ENCODE peak calls at places on chromosomes 5 and 9, in eight cellular contexts. E, F, W, X, R, C, Y and I are unnamed samples. For H3K4me1 and H3K27me3, the result is how much of the 10 kb centered on the place peaks cover.

GRCh38 chr5:40618926-40619325 is 60.8 kb upstream of the PTGER4 start:
- DNase-seq in E (no peak), F (no peak), W (no peak), X (no peak), R (no peak), C (no peak), Y (no peak), I (no peak)

GRCh38 chr9:26947736-26948135 is 694 bp upstream of the PLAA start:
- DNase-seq in E (no peak), F (no peak), W (no peak), X (no peak), R (no peak), C (no peak), Y (no peak), I (no peak)

GRCh38 chr9:136010176-136010575 is 49.0 kb upstream of the UBAC1 start:
- DNase-seq in E (no peak), F (no peak), W (no peak), X (no peak), R (no peak), C (no peak), Y (no peak), I (no peak)

GRCh38 chr5:178150977-178151734 is 2.5 kb downstream of the NHP2 start:
- DNase-seq in E (no peak), F (no peak), W (no peak), X (no peak), R (no peak), C (no peak), Y (peak), I (no peak)

GRCh38 chr9:96071245-96072124 is 196.0 kb downstream of the ERCC6L2 start:
- DNase-seq in E (no peak), F (peak), W (no peak), X (no peak), R (no peak), C (no peak), Y (peak), I (no peak)

GRCh38 chr5:147558131-147558730 is 48.4 kb upstream of the DPYSL3 start:
- DNase-seq in E (no peak), F (no peak), W (no peak), X (no peak), R (no peak), C (no peak), Y (peak), I (no peak)

GRCh38 chr9:14107977-14108376 is 206.0 kb downstream of the NFIB start:
- DNase-seq in E (no peak), F (no peak), W (no peak), X (no peak), R (no peak), C (no peak), Y (no peak), I (no peak)

GRCh38 chr5:132655821-132656773 is 1.9 kb upstream of the IL13 start:
- DNase-seq in E (peak), F (peak), W (no peak), X (no peak), R (no peak), C (no peak), Y (peak), I (no peak)

GRCh38 chr9:16236326-16236725 is 634.1 kb downstream of the BNC2 start:
- DNase-seq in E (no peak), F (no peak), W (no peak), X (no peak), R (no peak), C (no peak), Y (no peak), I (no peak)

GRCh38 chr9:107809859-107810492 is 320.4 kb upstream of the KLF4 start:
- DNase-seq in E (no peak), F (no peak), W (no peak), X (no peak), R (no peak), C (peak), Y (peak), I (no peak)

GRCh38 chr5:54580997-54581741 is 63.6 kb downstream of the SNX18 start:
- DNase-seq in E (no peak), F (no peak), W (no peak), X (no peak), R (no peak), C (no peak), Y (peak), I (no peak)

GRCh38 chr5:31531543-31531887 is 378 bp downstream of the DROSHA start:
- DNase-seq in E (peak), F (no peak), W (no peak), X (no peak), R (no peak), C (no peak), Y (peak), I (no peak)

GRCh38 chr5:143605403-143606005 is 202.0 kb upstream of the NR3C1 start:
- DNase-seq in E (no peak), F (no peak), W (no peak), X (no peak), R (no peak), C (peak), Y (peak), I (no peak)

GRCh38 chr9:80885894-80886293 is 803.5 kb downstream of the TLE1 start:
- DNase-seq in E (no peak), F (no peak), W (no peak), X (no peak), R (peak), C (no peak), Y (no peak), I (no peak)

GRCh38 chr9:80878556-80878955 is 810.8 kb downstream of the TLE1 start:
- DNase-seq in E (no peak), F (no peak), W (no peak), X (no peak), R (no peak), C (no peak), Y (peak), I (no peak)

GRCh38 chr9:80881350-80881749 is 808.0 kb downstream of the TLE1 start:
- DNase-seq in E (no peak), F (no peak), W (no peak), X (no peak), R (no peak), C (no peak), Y (no peak), I (no peak)

GRCh38 chr9:80881946-80882345 is 807.4 kb downstream of the TLE1 start:
- DNase-seq in E (no peak), F (no peak), W (no peak), X (no peak), R (no peak), C (no peak), Y (no peak), I (no peak)

DNA sequence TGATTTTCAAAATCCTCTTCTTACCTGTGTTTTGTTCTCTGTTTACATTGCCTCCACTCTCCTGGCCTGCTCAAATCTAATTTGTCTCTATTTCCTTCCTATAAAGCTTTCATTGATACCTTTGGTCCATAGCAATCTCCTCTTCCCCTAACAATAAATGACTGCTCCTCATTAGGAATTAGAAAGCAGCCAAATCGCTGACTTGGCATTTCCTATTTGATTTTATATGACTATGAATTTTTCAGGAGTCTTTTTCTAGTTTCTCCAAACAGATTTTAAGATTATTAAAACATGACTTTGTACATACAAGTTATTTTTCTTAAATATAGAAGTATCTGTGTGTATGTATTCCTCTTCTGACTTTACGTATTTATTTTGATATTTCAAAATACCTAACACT is 805.2 kb downstream of the TLE1 start:
- DNase-seq in E (no peak), F (no peak), W (no peak), X (no peak), R (no peak), C (no peak), Y (no peak), I (no peak)
- H3K27ac ChIP-seq in E (no peak), F (no peak), W (no peak), X (no peak), R (no peak), C (no peak), Y (no peak), I (no peak)

GRCh38 chr9:38043931-38044623 is 24.9 kb downstream of the SHB start:
- DNase-seq in E (no peak), F (no peak), W (no peak), X (no peak), R (no peak), C (no peak), Y (no peak), I (no peak)

GRCh38 chr9:38039090-38039906 is 29.7 kb downstream of the SHB start:
- DNase-seq in E (no peak), F (no peak), W (no peak), X (no peak), R (no peak), C (no peak), Y (peak), I (no peak)

GRCh38 chr9:38042626-38043359 is 26.2 kb downstream of the SHB start:
- DNase-seq in E (no peak), F (no peak), W (no peak), X (no peak), R (no peak), C (no peak), Y (no peak), I (no peak)

GRCh38 chr9:38039907-38040682 is 28.9 kb downstream of the SHB start:
- DNase-seq in E (no peak), F (no peak), W (no peak), X (no peak), R (no peak), C (no peak), Y (peak), I (no peak)

DNA sequence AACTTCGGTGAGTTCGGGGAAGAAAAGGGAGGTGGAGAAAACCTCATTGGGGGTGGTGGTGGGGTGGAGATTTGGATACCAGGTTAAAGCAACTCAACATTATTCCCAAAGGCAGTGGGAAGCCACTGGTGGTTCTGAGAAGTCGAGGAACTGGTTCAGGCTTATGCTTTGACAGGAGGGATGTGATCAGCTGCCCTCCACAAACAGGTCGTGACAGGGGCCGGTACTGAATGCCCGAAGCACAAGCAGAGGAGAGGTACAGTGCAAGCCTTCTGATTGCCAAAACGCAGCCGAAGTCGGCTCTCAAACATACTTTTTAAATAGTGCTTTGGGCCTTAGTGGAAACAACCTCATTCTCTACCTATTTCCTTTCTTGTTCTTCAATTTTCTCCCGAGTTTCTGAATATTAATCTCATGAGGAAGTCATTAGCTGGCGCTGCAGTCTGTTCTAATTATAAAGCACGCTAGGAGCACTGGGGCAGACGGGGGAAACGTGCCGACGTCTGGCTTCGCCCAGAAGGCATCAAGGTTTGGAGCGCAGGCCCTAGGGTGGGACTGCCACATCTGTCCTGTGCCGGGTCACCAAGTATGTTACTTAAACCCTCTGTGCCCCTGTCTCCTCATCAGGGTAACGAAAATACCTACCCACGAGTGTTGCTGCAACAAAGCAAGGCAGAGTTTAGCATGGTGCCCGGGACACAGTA is 27.3 kb downstream of the SHB start:
- DNase-seq in E (no peak), F (no peak), W (no peak), X (no peak), R (no peak), C (no peak), Y (no peak), I (no peak)
- H3K4me1 ChIP-seq in E (under half), F (under half), W (half or more), X (under half), R (under half), C (under half), Y (half or more), I (half or more)

GRCh38 chr5:73705364-73705763 is 79.4 kb downstream of the ARHGEF28 start:
- DNase-seq in E (no peak), F (no peak), W (no peak), X (no peak), R (no peak), C (no peak), Y (no peak), I (no peak)
- H3K27me3 ChIP-seq in E (under half), F (under half), W (under half), X (under half), R (under half), C (under half), Y (under half), I (under half)

GRCh38 chr9:1939466-1939865 is 75.7 kb upstream of the SMARCA2 start:
- DNase-seq in E (no peak), F (no peak), W (no peak), X (no peak), R (no peak), C (no peak), Y (no peak), I (no peak)

GRCh38 chr9:1938135-1938534 is 77.0 kb upstream of the SMARCA2 start:
- DNase-seq in E (no peak), F (no peak), W (no peak), X (no peak), R (no peak), C (no peak), Y (no peak), I (no peak)

GRCh38 chr9:1941989-1942388 is 73.2 kb upstream of the SMARCA2 start:
- DNase-seq in E (no peak), F (no peak), W (no peak), X (no peak), R (no peak), C (no peak), Y (no peak), I (no peak)

GRCh38 chr9:1938675-1939170 is 76.4 kb upstream of the SMARCA2 start:
- DNase-seq in E (no peak), F (no peak), W (no peak), X (no peak), R (no peak), C (no peak), Y (no peak), I (no peak)

GRCh38 chr9:1939926-1940368 is 75.2 kb upstream of the SMARCA2 start:
- DNase-seq in E (peak), F (no peak), W (no peak), X (no peak), R (no peak), C (peak), Y (no peak), I (no peak)
- H3K27ac ChIP-seq in E (no peak), F (no peak), W (no peak), X (no peak), R (no peak), C (no peak), Y (no peak), I (no peak)

GRCh38 chr9:125366676-125367075 is 105.0 kb downstream of the GAPVD1 start:
- DNase-seq in E (no peak), F (no peak), W (no peak), X (no peak), R (no peak), C (no peak), Y (no peak), I (no peak)
- H3K4me1 ChIP-seq in E (under half), F (under half), W (under half), X (under half), R (under half), C (under half), Y (under half), I (under half)

DNA sequence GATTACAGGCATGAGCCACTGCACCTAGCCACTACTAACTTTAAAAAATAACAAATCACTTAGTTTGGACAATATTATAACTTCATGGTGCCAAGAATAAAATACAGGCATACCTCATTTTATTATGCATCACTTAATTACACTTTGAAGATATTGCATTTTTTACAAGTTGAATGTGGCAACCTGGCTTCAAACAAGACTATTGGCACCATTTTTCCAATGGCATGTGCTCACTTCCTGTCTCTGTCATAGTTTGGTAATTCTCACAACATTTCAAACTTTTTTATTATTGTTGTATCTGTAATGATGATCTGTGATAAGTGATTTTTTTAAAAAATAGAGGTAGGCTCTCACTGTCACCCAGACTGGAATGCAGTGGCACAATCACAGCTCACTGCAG is 49.9 kb upstream of the ERBIN start:
- DNase-seq in E (no peak), F (no peak), W (no peak), X (no peak), R (no peak), C (no peak), Y (no peak), I (no peak)
- H3K27me3 ChIP-seq in E (under half), F (under half), W (under half), X (under half), R (under half), C (under half), Y (under half), I (under half)

DNA sequence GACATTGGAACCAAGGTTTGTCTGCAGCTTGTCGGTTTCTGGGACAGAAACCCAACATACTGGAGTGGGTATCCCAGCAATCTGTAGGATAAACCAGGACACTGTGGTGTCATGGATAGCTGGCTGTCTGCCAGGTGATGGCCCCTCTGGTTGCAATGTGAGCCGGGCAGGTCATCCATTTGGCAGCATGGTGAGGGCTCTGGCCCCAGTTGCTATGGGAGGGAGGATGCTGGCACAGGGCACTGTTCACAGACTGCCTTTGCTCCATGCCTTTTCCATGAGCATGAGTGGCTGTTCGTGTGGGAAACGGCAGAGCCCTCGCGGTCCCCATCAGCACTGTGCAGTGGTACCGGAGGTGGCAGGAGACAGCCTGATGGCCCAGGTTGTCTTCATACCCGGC is 6.4 kb downstream of the S1PR3 start:
- DNase-seq in E (no peak), F (no peak), W (no peak), X (no peak), R (no peak), C (no peak), Y (no peak), I (no peak)
- H3K27ac ChIP-seq in E (no peak), F (no peak), W (peak), X (no peak), R (no peak), C (no peak), Y (no peak), I (no peak)

GRCh38 chr5:69503144-69503488 is 10.5 kb downstream of the OCLN start:
- DNase-seq in E (no peak), F (no peak), W (no peak), X (no peak), R (no peak), C (no peak), Y (no peak), I (no peak)
- H3K4me1 ChIP-seq in E (under half), F (under half), W (under half), X (under half), R (under half), C (under half), Y (under half), I (under half)

GRCh38 chr9:126682928-126683697 is 69.4 kb downstream of the LMX1B start:
- DNase-seq in E (no peak), F (no peak), W (no peak), X (no peak), R (peak), C (no peak), Y (no peak), I (no peak)

GRCh38 chr9:126684345-126684744 is 70.6 kb downstream of the LMX1B start:
- DNase-seq in E (no peak), F (no peak), W (no peak), X (no peak), R (no peak), C (no peak), Y (no peak), I (no peak)

GRCh38 chr9:126683698-126684044 is 69.9 kb downstream of the LMX1B start:
- DNase-seq in E (no peak), F (no peak), W (no peak), X (no peak), R (no peak), C (no peak), Y (no peak), I (no peak)

GRCh38 chr9:126682113-126682810 is 68.5 kb downstream of the LMX1B start:
- DNase-seq in E (no peak), F (no peak), W (no peak), X (no peak), R (no peak), C (no peak), Y (no peak), I (no peak)

DNA sequence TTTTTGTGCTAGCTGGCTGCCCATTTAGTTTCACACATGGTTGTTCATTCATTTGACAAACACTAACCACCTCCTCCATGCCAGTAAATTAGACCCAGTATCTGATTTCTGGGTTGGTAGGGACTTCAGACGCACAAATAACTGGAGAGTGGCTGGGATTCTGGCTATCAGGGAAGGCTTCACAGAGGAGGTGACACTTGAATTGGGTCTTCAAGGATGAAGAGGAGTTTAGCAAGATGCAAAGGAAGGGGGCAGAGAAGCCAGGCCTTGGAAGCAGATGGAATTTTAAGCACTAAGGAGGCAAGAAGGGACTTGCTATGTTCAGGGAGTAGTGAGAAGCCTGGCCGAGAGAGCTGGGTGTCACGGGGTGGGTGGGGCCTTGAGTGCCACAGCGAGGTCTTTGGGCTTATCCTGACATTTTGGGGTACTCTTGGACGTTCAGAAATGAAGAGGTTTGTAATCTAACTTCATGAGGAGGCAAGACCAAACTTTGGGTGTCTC is 71.3 kb downstream of the LMX1B start:
- DNase-seq in E (no peak), F (no peak), W (no peak), X (no peak), R (no peak), C (no peak), Y (no peak), I (no peak)
- H3K27me3 ChIP-seq in E (under half), F (half or more), W (under half), X (under half), R (under half), C (under half), Y (half or more), I (under half)

GRCh38 chr5:173329370-173330150 is 1.3 kb upstream of the STC2 start:
- DNase-seq in E (no peak), F (no peak), W (no peak), X (no peak), R (no peak), C (no peak), Y (peak), I (peak)
- H3K27ac ChIP-seq in E (no peak), F (no peak), W (no peak), X (no peak), R (no peak), C (no peak), Y (peak), I (peak)